ENCODE peak calls at places on chromosomes 13 and 19, in five cellular contexts. One of them, this sample, is unnamed.

GRCh38 chr19:41500443-41500842 is 57.5 kb downstream of the ERICH4 start:
- DNase-seq in skeletal muscle cell: no peak
- DNase-seq in hepatic stellate cell: no peak
- DNase-seq in memory B cell: no peak
- DNase-seq in T-helper 9 cell: no peak
- DNase-seq in this sample: no peak

GRCh38 chr19:28424662-28425430 is 788.1 kb downstream of the UQCRFS1 start:
- DNase-seq in skeletal muscle cell: no peak
- DNase-seq in hepatic stellate cell: no peak
- DNase-seq in memory B cell: no peak
- DNase-seq in T-helper 9 cell: no peak
- DNase-seq in this sample: peak; percentile 47

GRCh38 chr13:43316997-43317396 is 293.6 kb downstream of the DNAJC15 start:
- DNase-seq in skeletal muscle cell: peak; percentile 88
- DNase-seq in hepatic stellate cell: no peak
- DNase-seq in memory B cell: no peak
- DNase-seq in T-helper 9 cell: no peak
- DNase-seq in this sample: no peak

GRCh38 chr13:42964681-42965305 is 27.2 kb downstream of the EPSTI1 start:
- DNase-seq in skeletal muscle cell: no peak
- DNase-seq in hepatic stellate cell: no peak
- DNase-seq in memory B cell: no peak
- DNase-seq in T-helper 9 cell: no peak
- DNase-seq in this sample: peak; percentile 29

GRCh38 chr13:105998233-105998550 is 537.3 kb downstream of the EFNB2 start:
- DNase-seq in skeletal muscle cell: no peak
- DNase-seq in hepatic stellate cell: no peak
- DNase-seq in memory B cell: no peak
- DNase-seq in T-helper 9 cell: no peak
- DNase-seq in this sample: no peak

GRCh38 chr19:17719730-17720486 is 628 bp downstream of the MAP1S start:
- DNase-seq in skeletal muscle cell: no peak
- DNase-seq in hepatic stellate cell: no peak
- DNase-seq in memory B cell: no peak
- DNase-seq in T-helper 9 cell: peak; percentile 12
- DNase-seq in this sample: no peak

GRCh38 chr13:76812206-76812882 is 73.9 kb downstream of the KCTD12 start:
- DNase-seq in skeletal muscle cell: no peak
- DNase-seq in hepatic stellate cell: no peak
- DNase-seq in memory B cell: no peak
- DNase-seq in T-helper 9 cell: no peak
- DNase-seq in this sample: no peak

GRCh38 chr19:51660975-51661600 is 14.5 kb upstream of the SIGLEC14 start:
- DNase-seq in skeletal muscle cell: peak; percentile 40
- DNase-seq in hepatic stellate cell: peak; percentile 71
- DNase-seq in memory B cell: peak; percentile 79
- DNase-seq in T-helper 9 cell: peak; percentile 45
- DNase-seq in this sample: peak; percentile 28

GRCh38 chr13:86932935-86933334 is 738.2 kb upstream of the SLITRK5 start:
- DNase-seq in skeletal muscle cell: no peak
- DNase-seq in hepatic stellate cell: no peak
- DNase-seq in memory B cell: no peak
- DNase-seq in T-helper 9 cell: no peak
- DNase-seq in this sample: no peak

GRCh38 chr19:3605361-3605760 is 1.3 kb downstream of the TBXA2R start:
- DNase-seq in skeletal muscle cell: no peak
- DNase-seq in hepatic stellate cell: no peak
- DNase-seq in memory B cell: no peak
- DNase-seq in T-helper 9 cell: no peak
- DNase-seq in this sample: no peak

GRCh38 chr13:20073775-20074174 is 87.1 kb downstream of the GJA3 start:
- DNase-seq in skeletal muscle cell: no peak
- DNase-seq in hepatic stellate cell: no peak
- DNase-seq in memory B cell: no peak
- DNase-seq in T-helper 9 cell: no peak
- DNase-seq in this sample: no peak

GRCh38 chr13:79423801-79424642 is 18.0 kb upstream of the RBM26 start:
- DNase-seq in skeletal muscle cell: no peak
- DNase-seq in hepatic stellate cell: peak; percentile 19
- DNase-seq in memory B cell: no peak
- DNase-seq in T-helper 9 cell: no peak
- DNase-seq in this sample: peak; percentile 27

GRCh38 chr19:409515-410242 is 732 bp upstream of the C2CD4C start:
- DNase-seq in skeletal muscle cell: no peak
- DNase-seq in hepatic stellate cell: no peak
- DNase-seq in memory B cell: no peak
- DNase-seq in T-helper 9 cell: no peak
- DNase-seq in this sample: no peak

GRCh38 chr19:1936916-1937610 is 3.9 kb upstream of the CSNK1G2 start:
- DNase-seq in skeletal muscle cell: no peak
- DNase-seq in hepatic stellate cell: no peak
- DNase-seq in memory B cell: no peak
- DNase-seq in T-helper 9 cell: no peak
- DNase-seq in this sample: no peak

GRCh38 chr19:49613374-49613773 is 22.4 kb downstream of the PRR12 start:
- DNase-seq in skeletal muscle cell: no peak
- DNase-seq in hepatic stellate cell: peak; percentile 53
- DNase-seq in memory B cell: no peak
- DNase-seq in T-helper 9 cell: no peak
- DNase-seq in this sample: peak; percentile 31

GRCh38 chr19:40933025-40933424 is 51.0 kb upstream of the CYP2A7 start:
- DNase-seq in skeletal muscle cell: no peak
- DNase-seq in hepatic stellate cell: no peak
- DNase-seq in memory B cell: no peak
- DNase-seq in T-helper 9 cell: no peak
- DNase-seq in this sample: no peak

GRCh38 chr19:1155352-1156304 is 18.4 kb downstream of the SBNO2 start:
- DNase-seq in skeletal muscle cell: no peak
- DNase-seq in hepatic stellate cell: no peak
- DNase-seq in memory B cell: no peak
- DNase-seq in T-helper 9 cell: no peak
- DNase-seq in this sample: no peak

GRCh38 chr19:42198676-42199439 is 18.6 kb downstream of the DEDD2 start:
- DNase-seq in skeletal muscle cell: no peak
- DNase-seq in hepatic stellate cell: no peak
- DNase-seq in memory B cell: peak; percentile 60
- DNase-seq in T-helper 9 cell: peak; percentile 70
- DNase-seq in this sample: no peak

This sample was measured in SJSA1.